ENCODE peak calls at places on chromosomes 3 and 15, in four cellular contexts. One of them, this sample, is unnamed.

GRCh38 chr3:194554488-194555098 is 67.8 kb upstream of the ATP13A3 start:
- DNase-seq in HEK293T: no peak
- DNase-seq in K562: no peak
- DNase-seq in HepG2: peak
- DNase-seq in this sample: no peak

GRCh38 chr15:39110336-39110735 is 470.5 kb upstream of the THBS1 start:
- DNase-seq in HEK293T: no peak
- DNase-seq in K562: no peak
- DNase-seq in HepG2: no peak
- DNase-seq in this sample: no peak

GRCh38 chr3:16484216-16484615 is 29.3 kb downstream of the RFTN1 start:
- DNase-seq in HEK293T: no peak
- DNase-seq in K562: no peak
- DNase-seq in HepG2: no peak
- DNase-seq in this sample: no peak

GRCh38 chr15:34055868-34056595 is 17.0 kb upstream of the AVEN start:
- DNase-seq in HEK293T: no peak
- DNase-seq in K562: no peak
- DNase-seq in HepG2: no peak
- DNase-seq in this sample: no peak

GRCh38 chr3:112074006-112074405 is 12.2 kb upstream of the C3orf52 start:
- DNase-seq in HEK293T: no peak
- DNase-seq in K562: no peak
- DNase-seq in HepG2: no peak
- DNase-seq in this sample: no peak

GRCh38 chr15:94327356-94327936 is 96.1 kb downstream of the MCTP2 start:
- DNase-seq in HEK293T: peak
- DNase-seq in K562: peak
- DNase-seq in HepG2: peak
- DNase-seq in this sample: no peak

GRCh38 chr15:67883228-67883773 is 43.5 kb upstream of the RNU6-1 start:
- DNase-seq in HEK293T: no peak
- DNase-seq in K562: peak
- DNase-seq in HepG2: no peak
- DNase-seq in this sample: no peak

GRCh38 chr3:139304383-139304782 is 39.4 kb upstream of the MRPS22 start:
- DNase-seq in HEK293T: no peak
- DNase-seq in K562: no peak
- DNase-seq in HepG2: no peak
- DNase-seq in this sample: no peak

GRCh38 chr15:56815247-56815646 is 81.9 kb upstream of the ZNF280D start:
- DNase-seq in HEK293T: no peak
- DNase-seq in K562: peak
- DNase-seq in HepG2: no peak
- DNase-seq in this sample: no peak

GRCh38 chr15:39610665-39611064 is 29.8 kb downstream of the THBS1 start:
- DNase-seq in HEK293T: no peak
- DNase-seq in K562: no peak
- DNase-seq in HepG2: no peak
- DNase-seq in this sample: no peak

GRCh38 chr3:133944641-133945441 is 49.2 kb upstream of the RAB6B start:
- DNase-seq in HEK293T: no peak
- DNase-seq in K562: peak
- DNase-seq in HepG2: no peak
- DNase-seq in this sample: no peak

GRCh38 chr15:76994496-76994895 is 430 bp upstream of the PSTPIP1 start:
- DNase-seq in HEK293T: no peak
- DNase-seq in K562: no peak
- DNase-seq in HepG2: no peak
- DNase-seq in this sample: no peak

GRCh38 chr3:38985981-38986380 is 65.8 kb downstream of the SCN11A start:
- DNase-seq in HEK293T: no peak
- DNase-seq in K562: no peak
- DNase-seq in HepG2: no peak
- DNase-seq in this sample: no peak

GRCh38 chr15:60208708-60209107 is 189.1 kb downstream of the ANXA2 start:
- DNase-seq in HEK293T: no peak
- DNase-seq in K562: no peak
- DNase-seq in HepG2: no peak
- DNase-seq in this sample: no peak

GRCh38 chr15:74307827-74308642 is 59.4 kb downstream of the CYP11A1 start:
- DNase-seq in HEK293T: peak
- DNase-seq in K562: peak
- DNase-seq in HepG2: peak
- DNase-seq in this sample: peak

GRCh38 chr3:53150247-53151085 is 10.5 kb upstream of the PRKCD start:
- DNase-seq in HEK293T: no peak
- DNase-seq in K562: no peak
- DNase-seq in HepG2: no peak
- DNase-seq in this sample: no peak

GRCh38 chr15:61820212-61820611 is 240.0 kb downstream of the VPS13C start:
- DNase-seq in HEK293T: no peak
- DNase-seq in K562: no peak
- DNase-seq in HepG2: no peak
- DNase-seq in this sample: no peak

GRCh38 chr15:85754993-85755392 is 39.7 kb downstream of the KLHL25 start:
- DNase-seq in HEK293T: no peak
- DNase-seq in K562: no peak
- DNase-seq in HepG2: no peak
- DNase-seq in this sample: no peak

GRCh38 chr15:42919794-42920280 is 741 bp downstream of the TTBK2 start:
- DNase-seq in HEK293T: no peak
- DNase-seq in K562: peak
- DNase-seq in HepG2: peak
- DNase-seq in this sample: no peak

GRCh38 chr15:72353266-72353665 is 22.5 kb downstream of the HEXA start:
- DNase-seq in HEK293T: no peak
- DNase-seq in K562: no peak
- DNase-seq in HepG2: no peak
- DNase-seq in this sample: no peak

GRCh38 chr3:169362261-169362660 is 301.3 kb downstream of the MECOM start:
- DNase-seq in HEK293T: no peak
- DNase-seq in K562: peak
- DNase-seq in HepG2: no peak
- DNase-seq in this sample: no peak

GRCh38 chr3:167940241-167940640 is 155.5 kb downstream of the GOLIM4 start:
- DNase-seq in HEK293T: no peak
- DNase-seq in K562: no peak
- DNase-seq in HepG2: no peak
- DNase-seq in this sample: no peak

GRCh38 chr3:8942746-8943488 is 20.4 kb downstream of the RAD18 start:
- DNase-seq in HEK293T: no peak
- DNase-seq in K562: no peak
- DNase-seq in HepG2: no peak
- DNase-seq in this sample: no peak

GRCh38 chr15:45048784-45049631 is 26.0 kb downstream of the SORD start:
- DNase-seq in HEK293T: no peak
- DNase-seq in K562: peak
- DNase-seq in HepG2: no peak
- DNase-seq in this sample: no peak

GRCh38 chr15:70280781-70281180 is 183.1 kb upstream of the TLE3 start:
- DNase-seq in HEK293T: no peak
- DNase-seq in K562: no peak
- DNase-seq in HepG2: no peak
- DNase-seq in this sample: no peak

GRCh38 chr15:70279096-70279495 is 181.4 kb upstream of the TLE3 start:
- DNase-seq in HEK293T: no peak
- DNase-seq in K562: no peak
- DNase-seq in HepG2: no peak
- DNase-seq in this sample: no peak

GRCh38 chr15:70281261-70281810 is 183.6 kb upstream of the TLE3 start:
- DNase-seq in HEK293T: no peak
- DNase-seq in K562: no peak
- DNase-seq in HepG2: no peak
- DNase-seq in this sample: no peak

GRCh38 chr15:70283511-70283910 is 185.8 kb upstream of the TLE3 start:
- DNase-seq in HEK293T: no peak
- DNase-seq in K562: no peak
- DNase-seq in HepG2: no peak
- DNase-seq in this sample: no peak

GRCh38 chr15:70281811-70282307 is 184.1 kb upstream of the TLE3 start:
- DNase-seq in HEK293T: no peak
- DNase-seq in K562: no peak
- DNase-seq in HepG2: no peak
- DNase-seq in this sample: no peak
- TF ChIP-seq ELF4 in HEK293T: no peak
- TF ChIP-seq ELF4 in K562: no peak
- TF ChIP-seq ELF4 in HepG2: no peak
- TF ChIP-seq ELF4 in this sample: no peak

GRCh38 chr3:101852315-101852714 is 3.0 kb downstream of the NFKBIZ start:
- DNase-seq in HEK293T: no peak
- DNase-seq in K562: no peak
- DNase-seq in HepG2: no peak
- DNase-seq in this sample: no peak
- TF ChIP-seq ELF4 in HEK293T: no peak
- TF ChIP-seq ELF4 in K562: no peak
- TF ChIP-seq ELF4 in HepG2: peak
- TF ChIP-seq ELF4 in this sample: no peak

DNA sequence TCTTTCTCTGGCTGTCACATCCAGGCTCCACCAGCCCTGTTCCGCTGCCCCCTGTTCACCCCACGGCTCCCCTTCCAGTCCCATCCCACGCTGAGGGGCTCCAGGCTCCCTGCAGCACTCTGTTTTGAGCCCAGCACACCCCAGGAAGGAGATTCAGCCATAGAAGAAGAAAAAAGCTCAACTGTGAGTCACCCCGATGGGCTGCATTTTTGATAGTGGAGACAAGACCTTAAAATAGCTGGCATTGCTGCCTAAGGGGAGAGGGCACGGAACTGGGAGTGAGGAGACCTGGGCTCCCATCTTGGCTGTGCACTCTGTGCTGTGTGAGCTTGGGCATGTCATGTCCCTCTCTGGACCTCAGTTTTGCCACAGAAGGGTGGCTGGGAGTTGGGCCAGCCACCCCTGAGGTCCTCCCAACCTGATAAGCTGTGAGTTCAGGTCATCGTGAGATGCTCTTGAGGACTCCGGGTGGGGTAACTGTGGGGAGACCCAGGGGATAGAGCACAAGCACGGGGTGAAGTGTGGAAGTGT is 57.2 kb upstream of the SMAD6 start:
- DNase-seq in HEK293T: no peak
- DNase-seq in K562: no peak
- DNase-seq in HepG2: no peak
- DNase-seq in this sample: no peak
- TF ChIP-seq ELF4 in HEK293T: no peak
- TF ChIP-seq ELF4 in K562: no peak
- TF ChIP-seq ELF4 in HepG2: no peak
- TF ChIP-seq ELF4 in this sample: no peak

GRCh38 chr3:52110502-52110901 is 43.7 kb downstream of the POC1A start:
- DNase-seq in HEK293T: no peak
- DNase-seq in K562: no peak
- DNase-seq in HepG2: no peak
- DNase-seq in this sample: no peak
- TF ChIP-seq ELF4 in HEK293T: no peak
- TF ChIP-seq ELF4 in K562: no peak
- TF ChIP-seq ELF4 in HepG2: no peak
- TF ChIP-seq ELF4 in this sample: no peak

DNA sequence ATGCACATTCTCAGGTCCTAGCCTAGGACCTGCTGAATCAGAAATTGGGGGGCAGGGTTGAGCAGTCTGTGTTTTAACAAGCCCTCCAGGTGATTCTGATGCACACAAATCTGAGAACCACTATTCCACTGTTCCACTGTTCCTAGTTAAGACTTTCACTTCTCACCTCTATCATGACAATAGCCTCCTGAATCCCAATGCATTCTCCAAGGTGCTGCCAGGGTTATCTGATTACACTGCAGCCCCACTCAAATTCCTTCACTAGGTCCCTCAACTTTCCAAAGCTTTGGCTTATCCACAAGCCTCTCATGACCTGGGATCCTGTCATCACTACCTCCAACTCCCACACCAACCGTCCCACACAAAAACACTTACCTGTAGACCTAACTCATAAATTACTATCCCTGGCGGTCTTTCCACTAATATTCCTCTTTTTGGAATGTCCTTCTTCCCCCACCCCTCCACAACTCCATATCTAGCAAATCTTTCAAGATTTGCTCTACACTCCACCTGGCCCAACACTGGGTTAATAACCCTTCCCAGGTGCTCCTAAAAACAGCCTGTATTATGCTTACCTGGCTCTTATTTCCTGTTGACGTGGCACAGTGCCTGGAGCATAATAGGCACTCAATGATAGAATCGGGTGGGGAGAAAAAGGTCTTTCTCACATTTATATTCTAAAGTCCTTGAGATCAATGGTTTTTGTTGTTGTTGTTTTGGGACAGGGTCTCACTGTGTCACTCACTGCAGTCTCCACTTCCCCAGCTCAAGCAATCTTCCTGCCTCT is 27.2 kb downstream of the TBL1XR1 start:
- DNase-seq in HEK293T: no peak
- DNase-seq in K562: no peak
- DNase-seq in HepG2: no peak
- DNase-seq in this sample: no peak
- TF ChIP-seq ELF4 in HEK293T: no peak
- TF ChIP-seq ELF4 in K562: no peak
- TF ChIP-seq ELF4 in HepG2: no peak
- TF ChIP-seq ELF4 in this sample: no peak